ENCODE peak calls at places on chromosomes 12 and 14, in eight cellular contexts. One of them, this sample, is unnamed.

GRCh38 chr14:55274760-55275159 is 3.5 kb downstream of the FBXO34 start:
- DNase-seq in astrocyte: peak; percentile 90
- DNase-seq in tibial nerve: no peak
- DNase-seq in AG09309: peak; percentile 11
- DNase-seq in tibial artery: no peak
- DNase-seq in IMR-90: peak; percentile 84
- DNase-seq in A549: no peak
- DNase-seq in Peyer's patch: no peak
- DNase-seq in this sample: no peak

GRCh38 chr12:88946377-88946997 is 366.2 kb upstream of the KITLG start:
- DNase-seq in AG09309: peak; percentile 76
- DNase-seq in tibial artery: no peak
- DNase-seq in A549: no peak
- DNase-seq in Peyer's patch: no peak
- DNase-seq in astrocyte: peak; percentile 88
- DNase-seq in tibial nerve: peak; percentile 22
- DNase-seq in IMR-90: peak; percentile 78
- DNase-seq in this sample: no peak

GRCh38 chr14:23409475-23409874 is 1.4 kb upstream of the MYH6 start:
- DNase-seq in tibial nerve: no peak
- DNase-seq in IMR-90: no peak
- DNase-seq in astrocyte: no peak
- DNase-seq in Peyer's patch: no peak
- DNase-seq in A549: no peak
- DNase-seq in AG09309: no peak
- DNase-seq in tibial artery: no peak
- DNase-seq in this sample: no peak

GRCh38 chr14:99430491-99430890 is 50.2 kb downstream of the SETD3 start:
- DNase-seq in Peyer's patch: no peak
- DNase-seq in AG09309: no peak
- DNase-seq in A549: peak; percentile 16
- DNase-seq in tibial nerve: no peak
- DNase-seq in astrocyte: no peak
- DNase-seq in tibial artery: no peak
- DNase-seq in IMR-90: no peak
- DNase-seq in this sample: no peak

GRCh38 chr12:27096420-27096819 is 14.0 kb upstream of the C12orf71 start:
- DNase-seq in astrocyte: no peak
- DNase-seq in IMR-90: peak; percentile 28
- DNase-seq in Peyer's patch: no peak
- DNase-seq in A549: no peak
- DNase-seq in tibial nerve: no peak
- DNase-seq in AG09309: no peak
- DNase-seq in tibial artery: no peak
- DNase-seq in this sample: no peak

GRCh38 chr14:23056956-23057756 is at the start of gene CDH24:
- DNase-seq in tibial nerve: peak; percentile 48
- DNase-seq in Peyer's patch: peak; percentile 67
- DNase-seq in tibial artery: peak; percentile 85
- DNase-seq in astrocyte: peak; percentile 34
- DNase-seq in A549: peak; percentile 58
- DNase-seq in IMR-90: peak; percentile 57
- DNase-seq in AG09309: no peak
- DNase-seq in this sample: no peak

GRCh38 chr12:131085816-131086591 is 132.3 kb downstream of the ADGRD1 start:
- DNase-seq in AG09309: no peak
- DNase-seq in Peyer's patch: peak; percentile 6
- DNase-seq in IMR-90: no peak
- DNase-seq in A549: no peak
- DNase-seq in tibial nerve: no peak
- DNase-seq in tibial artery: peak; percentile 57
- DNase-seq in astrocyte: no peak
- DNase-seq in this sample: no peak

GRCh38 chr14:100592461-100592871 is 5.2 kb upstream of the BEGAIN start:
- DNase-seq in A549: no peak
- DNase-seq in Peyer's patch: no peak
- DNase-seq in astrocyte: no peak
- DNase-seq in IMR-90: no peak
- DNase-seq in tibial nerve: no peak
- DNase-seq in tibial artery: peak; percentile 57
- DNase-seq in AG09309: no peak
- DNase-seq in this sample: no peak

GRCh38 chr14:96574633-96575191 is 72.5 kb downstream of the PAPOLA start:
- DNase-seq in Peyer's patch: no peak
- DNase-seq in IMR-90: peak; percentile 82
- DNase-seq in A549: no peak
- DNase-seq in tibial artery: no peak
- DNase-seq in tibial nerve: no peak
- DNase-seq in AG09309: peak; percentile 44
- DNase-seq in astrocyte: peak; percentile 72
- DNase-seq in this sample: peak; percentile 55

GRCh38 chr12:52372216-52373154 is 5.2 kb upstream of the KRT85 start:
- DNase-seq in Peyer's patch: peak; percentile 56
- DNase-seq in tibial artery: peak; percentile 92
- DNase-seq in IMR-90: peak; percentile 81
- DNase-seq in A549: peak; percentile 93
- DNase-seq in AG09309: peak; percentile 75
- DNase-seq in tibial nerve: peak; percentile 90
- DNase-seq in astrocyte: peak; percentile 73
- DNase-seq in this sample: peak; percentile 47

GRCh38 chr12:78959556-78959955 is 95.0 kb downstream of the SYT1 start:
- DNase-seq in AG09309: no peak
- DNase-seq in A549: no peak
- DNase-seq in Peyer's patch: no peak
- DNase-seq in tibial nerve: no peak
- DNase-seq in astrocyte: no peak
- DNase-seq in tibial artery: no peak
- DNase-seq in IMR-90: no peak
- DNase-seq in this sample: no peak

GRCh38 chr12:94596596-94596995 is 53.8 kb downstream of the TMCC3 start:
- DNase-seq in astrocyte: no peak
- DNase-seq in tibial nerve: no peak
- DNase-seq in A549: no peak
- DNase-seq in Peyer's patch: no peak
- DNase-seq in IMR-90: peak; percentile 6
- DNase-seq in AG09309: no peak
- DNase-seq in tibial artery: no peak
- DNase-seq in this sample: no peak

GRCh38 chr12:114827460-114827859 is 143.5 kb upstream of the TBX3 start:
- DNase-seq in tibial nerve: no peak
- DNase-seq in Peyer's patch: no peak
- DNase-seq in tibial artery: no peak
- DNase-seq in IMR-90: no peak
- DNase-seq in AG09309: no peak
- DNase-seq in A549: no peak
- DNase-seq in astrocyte: no peak
- DNase-seq in this sample: no peak

GRCh38 chr14:52563120-52563519 is 10.5 kb downstream of the GPR137C start:
- DNase-seq in Peyer's patch: no peak
- DNase-seq in tibial nerve: no peak
- DNase-seq in IMR-90: peak; percentile 87
- DNase-seq in astrocyte: peak; percentile 60
- DNase-seq in tibial artery: no peak
- DNase-seq in AG09309: peak; percentile 5
- DNase-seq in A549: no peak
- DNase-seq in this sample: peak; percentile 6

GRCh38 chr14:20578784-20579502 is 8.9 kb downstream of the RNASE11 start:
- DNase-seq in tibial nerve: no peak
- DNase-seq in A549: no peak
- DNase-seq in tibial artery: no peak
- DNase-seq in astrocyte: no peak
- DNase-seq in Peyer's patch: no peak
- DNase-seq in AG09309: no peak
- DNase-seq in IMR-90: no peak
- DNase-seq in this sample: no peak

DNA sequence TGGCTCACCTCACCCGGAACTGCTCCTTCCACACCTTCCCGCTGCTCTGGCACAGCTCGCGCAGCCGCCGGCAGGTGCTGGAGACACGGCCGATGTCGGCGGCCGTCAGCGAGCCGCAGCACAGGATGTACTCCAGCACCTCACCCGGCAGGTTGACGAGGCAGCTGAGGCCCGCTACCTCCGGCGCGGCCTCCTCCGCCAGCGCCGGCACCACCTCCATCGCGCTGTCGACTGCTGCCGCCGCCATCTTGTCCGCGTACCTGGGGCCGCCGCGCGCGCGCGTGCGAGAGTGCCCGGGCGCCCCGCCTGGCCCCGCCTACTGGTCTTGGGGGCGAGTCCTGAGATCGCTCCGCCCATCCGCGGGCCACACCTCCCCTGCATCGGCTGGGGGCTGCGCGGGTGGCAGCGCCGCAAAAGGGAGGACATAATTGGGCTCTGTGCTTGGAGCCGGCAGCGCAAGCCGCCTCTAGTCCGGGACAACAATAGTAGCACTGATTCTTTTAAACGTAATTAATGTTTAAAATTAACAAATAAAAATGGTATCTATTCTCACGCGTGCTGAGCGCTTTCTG is at the start of gene FBXO21:
- DNase-seq in tibial nerve: peak; percentile 88
- DNase-seq in IMR-90: peak; percentile 74
- DNase-seq in Peyer's patch: peak; percentile 93
- DNase-seq in tibial artery: peak; percentile 94
- DNase-seq in AG09309: peak; percentile 8
- DNase-seq in astrocyte: peak; percentile 56
- DNase-seq in A549: peak; percentile 91
- DNase-seq in this sample: peak; percentile 25
- TF ChIP-seq CTCF in tibial nerve: no peak
- TF ChIP-seq CTCF in IMR-90: no peak
- TF ChIP-seq CTCF in Peyer's patch: no peak
- TF ChIP-seq CTCF in tibial artery: no peak
- TF ChIP-seq CTCF in AG09309: no peak
- TF ChIP-seq CTCF in astrocyte: no peak
- TF ChIP-seq CTCF in A549: no peak
- TF ChIP-seq CTCF in this sample: no peak

GRCh38 chr12:11543513-11544168 is 105.8 kb upstream of the ETV6 start:
- DNase-seq in astrocyte: no peak
- DNase-seq in tibial artery: no peak
- DNase-seq in Peyer's patch: no peak
- DNase-seq in tibial nerve: no peak
- DNase-seq in AG09309: no peak
- DNase-seq in IMR-90: peak; percentile 25
- DNase-seq in A549: no peak
- DNase-seq in this sample: no peak
- H3K4me3 ChIP-seq in astrocyte: no peak overlapping the region
- H3K4me3 ChIP-seq in tibial artery: no peak overlapping the region
- H3K4me3 ChIP-seq in Peyer's patch: no peak overlapping the region
- H3K4me3 ChIP-seq in tibial nerve: no peak overlapping the region
- H3K4me3 ChIP-seq in AG09309: no peak overlapping the region
- H3K4me3 ChIP-seq in IMR-90: no peak overlapping the region
- H3K4me3 ChIP-seq in A549: no peak overlapping the region
- H3K4me3 ChIP-seq in this sample: no peak overlapping the region

GRCh38 chr14:103679351-103679750 is 35.9 kb downstream of the XRCC3 start:
- DNase-seq in AG09309: no peak
- DNase-seq in Peyer's patch: peak; percentile 65
- DNase-seq in astrocyte: peak; percentile 10
- DNase-seq in tibial artery: no peak
- DNase-seq in A549: peak; percentile 47
- DNase-seq in IMR-90: no peak
- DNase-seq in tibial nerve: no peak
- DNase-seq in this sample: peak; percentile 10
- TF ChIP-seq CTCF in AG09309: peak; percentile 47
- TF ChIP-seq CTCF in Peyer's patch: peak; percentile 19
- TF ChIP-seq CTCF in astrocyte: peak; percentile 47
- TF ChIP-seq CTCF in tibial artery: peak; percentile 17
- TF ChIP-seq CTCF in A549: peak; percentile 52
- TF ChIP-seq CTCF in IMR-90: peak; percentile 31
- TF ChIP-seq CTCF in tibial nerve: peak; percentile 31
- TF ChIP-seq CTCF in this sample: peak; percentile 59

GRCh38 chr12:62117041-62117440 is 143.2 kb upstream of the USP15 start:
- DNase-seq in Peyer's patch: no peak
- DNase-seq in IMR-90: no peak
- DNase-seq in astrocyte: no peak
- DNase-seq in tibial nerve: no peak
- DNase-seq in AG09309: no peak
- DNase-seq in A549: no peak
- DNase-seq in tibial artery: no peak
- DNase-seq in this sample: no peak

GRCh38 chr12:62113366-62114011 is 146.7 kb upstream of the USP15 start:
- DNase-seq in astrocyte: no peak
- DNase-seq in tibial nerve: no peak
- DNase-seq in tibial artery: no peak
- DNase-seq in Peyer's patch: no peak
- DNase-seq in AG09309: no peak
- DNase-seq in IMR-90: no peak
- DNase-seq in A549: no peak
- DNase-seq in this sample: no peak
- H3K4me3 ChIP-seq in astrocyte: no peak overlapping the region
- H3K4me3 ChIP-seq in tibial nerve: no peak overlapping the region
- H3K4me3 ChIP-seq in tibial artery: no peak overlapping the region
- H3K4me3 ChIP-seq in Peyer's patch: no peak overlapping the region
- H3K4me3 ChIP-seq in AG09309: no peak overlapping the region
- H3K4me3 ChIP-seq in IMR-90: no peak overlapping the region
- H3K4me3 ChIP-seq in A549: no peak overlapping the region
- H3K4me3 ChIP-seq in this sample: no peak overlapping the region

DNA sequence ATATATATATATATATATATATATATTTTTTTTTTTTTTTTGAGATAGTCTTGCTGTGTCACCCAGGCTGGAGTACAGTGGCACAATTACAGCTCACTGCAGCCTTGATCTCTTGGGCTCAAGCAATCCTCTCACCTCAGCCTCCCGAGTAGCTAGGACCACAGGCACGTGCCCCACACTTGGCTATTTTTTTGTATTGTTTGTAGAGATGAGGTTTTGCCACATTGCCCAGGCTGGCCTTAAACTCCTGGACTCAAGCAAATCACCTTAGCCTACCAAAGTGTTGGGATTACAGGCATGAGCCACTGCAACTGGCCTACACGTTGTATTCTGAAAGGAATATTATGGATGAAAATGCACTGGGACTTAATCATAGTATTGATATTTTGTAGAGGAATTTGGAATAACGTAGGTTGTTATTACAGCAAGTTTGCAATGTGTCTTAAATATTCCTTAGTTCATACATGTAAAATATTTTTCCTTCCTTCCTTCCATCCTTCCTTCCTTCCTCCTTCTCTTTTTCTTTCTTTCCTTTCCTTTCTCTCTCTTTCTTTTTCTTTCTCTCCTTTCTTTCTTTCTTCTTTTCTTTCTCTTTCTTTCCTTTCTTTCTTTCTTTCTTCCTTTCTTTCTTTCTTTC is 862 bp downstream of the KLRB1 start:
- DNase-seq in IMR-90: no peak
- DNase-seq in A549: no peak
- DNase-seq in tibial artery: no peak
- DNase-seq in Peyer's patch: no peak
- DNase-seq in AG09309: no peak
- DNase-seq in astrocyte: no peak
- DNase-seq in tibial nerve: no peak
- DNase-seq in this sample: no peak
- TF ChIP-seq CTCF in IMR-90: no peak
- TF ChIP-seq CTCF in A549: no peak
- TF ChIP-seq CTCF in tibial artery: no peak
- TF ChIP-seq CTCF in Peyer's patch: no peak
- TF ChIP-seq CTCF in AG09309: no peak
- TF ChIP-seq CTCF in astrocyte: no peak
- TF ChIP-seq CTCF in tibial nerve: no peak
- TF ChIP-seq CTCF in this sample: no peak

GRCh38 chr12:101828463-101829196 is 2.1 kb downstream of the GNPTAB start:
- DNase-seq in tibial artery: no peak
- DNase-seq in AG09309: no peak
- DNase-seq in Peyer's patch: peak; percentile 53
- DNase-seq in A549: no peak
- DNase-seq in tibial nerve: no peak
- DNase-seq in astrocyte: no peak
- DNase-seq in IMR-90: no peak
- DNase-seq in this sample: no peak
- H3K4me3 ChIP-seq in tibial artery: no peak overlapping the region
- H3K4me3 ChIP-seq in AG09309: no peak overlapping the region
- H3K4me3 ChIP-seq in Peyer's patch: no peak overlapping the region
- H3K4me3 ChIP-seq in A549: no peak overlapping the region
- H3K4me3 ChIP-seq in tibial nerve: no peak overlapping the region
- H3K4me3 ChIP-seq in astrocyte: no peak overlapping the region
- H3K4me3 ChIP-seq in IMR-90: no peak overlapping the region
- H3K4me3 ChIP-seq in this sample: no peak overlapping the region